ENCODE peak calls at places on chromosome 21, in eight cellular contexts. F is H54, M is endothelial cell of umbilical vein, T is IMR-90, V is breast epithelium, H is tibial nerve, B is uterus, P is right lobe of liver. R is an unnamed sample.

GRCh38 chr21:45542242-45542666 is at the start of gene SLC19A1:
- DNase-seq in M (peak), H (no peak), T (peak), F (peak), B (peak), P (peak), V (peak), R (peak)

GRCh38 chr21:14356771-14357170 is 26.2 kb downstream of the HSPA13 start:
- DNase-seq in P (no peak), V (no peak), T (no peak), B (no peak), H (no peak), M (no peak), F (no peak), R (no peak)

GRCh38 chr21:26798856-26799751 is 46.1 kb downstream of the ADAMTS1 start:
- DNase-seq in H (no peak), B (no peak), T (peak), M (no peak), P (no peak), V (no peak), F (no peak), R (no peak)

GRCh38 chr21:15953551-15954116 is 223.9 kb downstream of the USP25 start:
- DNase-seq in H (no peak), V (no peak), F (no peak), B (no peak), P (no peak), T (no peak), M (no peak), R (no peak)

GRCh38 chr21:39863111-39863510 is 4.1 kb upstream of the PCP4 start:
- DNase-seq in B (no peak), V (no peak), F (no peak), P (no peak), M (no peak), T (no peak), H (no peak), R (no peak)

GRCh38 chr21:39314155-39315027 is 959 bp upstream of the BRWD1 start:
- DNase-seq in F (peak), V (no peak), B (peak), T (peak), M (peak), H (no peak), P (peak), R (peak)

GRCh38 chr21:33325222-33326067 is 675 bp downstream of the IFNAR1 start:
- DNase-seq in M (peak), H (peak), V (peak), B (peak), F (peak), P (peak), T (peak), R (peak)

GRCh38 chr21:42187976-42188653 is 30.8 kb upstream of the ABCG1 start:
- DNase-seq in B (no peak), M (no peak), T (no peak), V (no peak), P (peak), F (no peak), H (no peak), R (no peak)

GRCh38 chr21:42107881-42108553 is 36.9 kb downstream of the UMODL1 start:
- DNase-seq in B (no peak), T (peak), F (peak), P (peak), M (peak), H (no peak), V (no peak), R (peak)

GRCh38 chr21:45049725-45050359 is 24.5 kb upstream of the ADARB1 start:
- DNase-seq in F (no peak), H (no peak), V (no peak), T (peak), P (no peak), B (no peak), M (no peak), R (no peak)

GRCh38 chr21:37267269-37268185 is at the start of gene VPS26C:
- DNase-seq in P (peak), V (peak), B (peak), H (peak), M (peak), F (peak), T (peak), R (peak)
- TF ChIP-seq POLR2A in P (peak), V (peak), B (no peak), H (peak), M (peak), F (peak), T (peak), R (peak)

GRCh38 chr21:37712204-37712934 is 203.9 kb downstream of the KCNJ6 start:
- DNase-seq in T (peak), M (peak), F (peak), H (peak), V (peak), P (peak), B (no peak), R (peak)

GRCh38 chr21:37711294-37711844 is 204.9 kb downstream of the KCNJ6 start:
- DNase-seq in H (no peak), B (no peak), M (no peak), F (no peak), P (no peak), T (no peak), V (no peak), R (no peak)

GRCh38 chr21:37704751-37705150 is 211.5 kb downstream of the KCNJ6 start:
- DNase-seq in T (no peak), F (no peak), P (peak), M (no peak), H (no peak), V (no peak), B (no peak), R (no peak)

GRCh38 chr21:37710555-37711293 is 205.5 kb downstream of the KCNJ6 start:
- DNase-seq in T (peak), P (no peak), M (no peak), H (no peak), V (no peak), B (no peak), F (no peak), R (peak)
- TF ChIP-seq POLR2A in T (no peak), P (no peak), M (no peak), H (no peak), V (no peak), B (no peak), F (no peak), R (no peak)

DNA sequence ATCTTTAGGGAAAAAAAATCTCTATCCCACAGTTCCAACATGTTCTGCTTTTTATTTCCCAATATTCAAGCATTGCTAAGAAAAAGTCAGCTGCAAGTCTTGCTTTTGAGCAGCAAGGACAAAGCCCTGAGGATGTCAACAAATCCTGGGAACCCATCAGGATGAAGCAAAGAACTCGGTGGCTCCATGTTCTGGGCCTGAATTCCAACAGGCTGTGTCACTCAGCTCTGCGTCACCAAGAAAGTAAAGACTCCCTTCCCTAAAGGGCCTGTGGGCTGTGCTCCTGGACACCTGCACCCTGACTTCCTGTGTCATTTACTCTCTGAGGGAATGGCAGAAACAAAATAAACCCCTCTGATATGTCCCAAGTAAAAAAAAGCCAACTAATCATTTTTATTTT is 95.5 kb downstream of the TIAM1 start:
- DNase-seq in B (no peak), H (no peak), T (peak), V (no peak), F (peak), M (no peak), P (no peak), R (no peak)
- TF ChIP-seq POLR2A in B (no peak), H (no peak), T (no peak), V (no peak), F (no peak), M (no peak), P (no peak), R (no peak)

GRCh38 chr21:36718951-36719501 is 20.1 kb downstream of the SIM2 start:
- DNase-seq in M (no peak), T (no peak), H (no peak), F (no peak), V (no peak), P (no peak), B (no peak), R (no peak)
- TF ChIP-seq POLR2A in M (no peak), T (no peak), H (no peak), F (no peak), V (no peak), P (no peak), B (no peak), R (no peak)

GRCh38 chr21:32315511-32316362 is 17.1 kb downstream of the MRAP start:
- DNase-seq in V (no peak), P (no peak), B (no peak), M (peak), T (no peak), F (no peak), H (no peak), R (no peak)
- TF ChIP-seq POLR2A in V (no peak), P (no peak), B (no peak), M (no peak), T (no peak), F (no peak), H (no peak), R (no peak)

R was measured in heart left ventricle.